ENCODE peak calls at places on chromosomes 7 and 10, in nine cellular contexts. One of them, this sample, is unnamed.

GRCh38 chr10:80870282-80870681 is 332.6 kb downstream of the SH2D4B start:
- DNase-seq in NCI-H2081: no peak
- DNase-seq in Peyer's patch: no peak
- DNase-seq in B cell: no peak
- DNase-seq in H1: no peak
- DNase-seq in choroid plexus epithelial cell: no peak
- DNase-seq in HT-29: no peak
- DNase-seq in kidney epithelial cell: no peak
- DNase-seq in EH: no peak
- DNase-seq in this sample: no peak

GRCh38 chr10:59901481-59901880 is 4.9 kb downstream of the CCDC6 start:
- DNase-seq in choroid plexus epithelial cell: no peak
- DNase-seq in NCI-H2081: no peak
- DNase-seq in HT-29: no peak
- DNase-seq in kidney epithelial cell: no peak
- DNase-seq in EH: no peak
- DNase-seq in Peyer's patch: no peak
- DNase-seq in B cell: no peak
- DNase-seq in H1: no peak
- DNase-seq in this sample: no peak

GRCh38 chr10:2262878-2263277 is 525.6 kb upstream of the ADARB2 start:
- DNase-seq in HT-29: no peak
- DNase-seq in Peyer's patch: no peak
- DNase-seq in NCI-H2081: no peak
- DNase-seq in kidney epithelial cell: no peak
- DNase-seq in B cell: no peak
- DNase-seq in choroid plexus epithelial cell: no peak
- DNase-seq in EH: no peak
- DNase-seq in H1: no peak
- DNase-seq in this sample: no peak

GRCh38 chr7:50953303-50953702 is 170.6 kb upstream of the GRB10 start:
- DNase-seq in choroid plexus epithelial cell: peak
- DNase-seq in HT-29: no peak
- DNase-seq in kidney epithelial cell: no peak
- DNase-seq in EH: peak
- DNase-seq in Peyer's patch: no peak
- DNase-seq in NCI-H2081: no peak
- DNase-seq in B cell: no peak
- DNase-seq in H1: no peak
- DNase-seq in this sample: no peak

GRCh38 chr7:18873674-18874341 is 243.6 kb downstream of the TWIST1 start:
- DNase-seq in B cell: no peak
- DNase-seq in H1: peak
- DNase-seq in Peyer's patch: no peak
- DNase-seq in choroid plexus epithelial cell: peak
- DNase-seq in HT-29: peak
- DNase-seq in kidney epithelial cell: no peak
- DNase-seq in NCI-H2081: no peak
- DNase-seq in EH: peak
- DNase-seq in this sample: no peak

GRCh38 chr7:127792528-127793342 is 140.7 kb downstream of the SND1 start:
- DNase-seq in EH: no peak
- DNase-seq in NCI-H2081: peak
- DNase-seq in choroid plexus epithelial cell: no peak
- DNase-seq in H1: peak
- DNase-seq in HT-29: peak
- DNase-seq in kidney epithelial cell: no peak
- DNase-seq in Peyer's patch: no peak
- DNase-seq in B cell: no peak
- DNase-seq in this sample: no peak

GRCh38 chr10:77164616-77165311 is 472.8 kb downstream of the KCNMA1 start:
- DNase-seq in NCI-H2081: no peak
- DNase-seq in Peyer's patch: no peak
- DNase-seq in B cell: no peak
- DNase-seq in EH: peak
- DNase-seq in H1: no peak
- DNase-seq in choroid plexus epithelial cell: no peak
- DNase-seq in HT-29: no peak
- DNase-seq in kidney epithelial cell: no peak
- DNase-seq in this sample: no peak

GRCh38 chr7:17921891-17922416 is 18.3 kb downstream of the SNX13 start:
- DNase-seq in kidney epithelial cell: no peak
- DNase-seq in B cell: no peak
- DNase-seq in choroid plexus epithelial cell: no peak
- DNase-seq in H1: no peak
- DNase-seq in Peyer's patch: no peak
- DNase-seq in NCI-H2081: no peak
- DNase-seq in EH: no peak
- DNase-seq in HT-29: no peak
- DNase-seq in this sample: no peak

GRCh38 chr10:97601268-97602215 is 12.0 kb downstream of the C10orf62 start:
- DNase-seq in HT-29: no peak
- DNase-seq in B cell: no peak
- DNase-seq in Peyer's patch: no peak
- DNase-seq in choroid plexus epithelial cell: no peak
- DNase-seq in NCI-H2081: no peak
- DNase-seq in H1: no peak
- DNase-seq in kidney epithelial cell: no peak
- DNase-seq in EH: no peak
- DNase-seq in this sample: no peak